ENCODE peak calls at places on chromosomes 7 and 10, in four cellular contexts. K is PC-3, G is spleen, Q is heart left ventricle. C is an unnamed sample.

GRCh38 chr10:46541017-46541661 is 15.3 kb downstream of the GPRIN2 start:
- DNase-seq in K (no peak), G (peak), Q (peak), C (no peak)

GRCh38 chr10:127612-128432 is 7.4 kb upstream of the ZMYND11 start:
- DNase-seq in K (no peak), G (no peak), Q (no peak), C (no peak)

GRCh38 chr10:69842932-69843331 is 41.2 kb downstream of the COL13A1 start:
- DNase-seq in K (no peak), G (no peak), Q (no peak), C (no peak)

GRCh38 chr10:24272374-24272773 is 63.4 kb downstream of the KIAA1217 start:
- DNase-seq in K (no peak), G (no peak), Q (no peak), C (no peak)

GRCh38 chr10:71816931-71817631 is 34.0 kb downstream of the PSAP start:
- DNase-seq in K (no peak), G (peak), Q (peak), C (no peak)

GRCh38 chr7:153061913-153062528 is 302.5 kb downstream of the ACTR3B start:
- DNase-seq in K (peak), G (no peak), Q (no peak), C (no peak)

GRCh38 chr7:155840909-155841308 is 28.6 kb upstream of the SHH start:
- DNase-seq in K (no peak), G (peak), Q (no peak), C (no peak)

GRCh38 chr10:104314591-104315485 is 23.4 kb downstream of the ITPRIP start:
- DNase-seq in K (no peak), G (peak), Q (no peak), C (no peak)

GRCh38 chr7:71735961-71736556 is 604.1 kb downstream of the GALNT17 start:
- DNase-seq in K (peak), G (no peak), Q (peak), C (peak)

GRCh38 chr7:18225067-18225466 is 197.4 kb upstream of the PRPS1L1 start:
- DNase-seq in K (no peak), G (no peak), Q (no peak), C (no peak)

GRCh38 chr10:60905580-60905979 is 38.4 kb downstream of the RHOBTB1 start:
- DNase-seq in K (no peak), G (no peak), Q (peak), C (no peak)

GRCh38 chr10:77723376-77723775 is 85.8 kb upstream of the KCNMA1 start:
- DNase-seq in K (no peak), G (no peak), Q (no peak), C (no peak)
- H3K27ac ChIP-seq in K (no peak), G (no peak), Q (no peak), C (no peak)

DNA sequence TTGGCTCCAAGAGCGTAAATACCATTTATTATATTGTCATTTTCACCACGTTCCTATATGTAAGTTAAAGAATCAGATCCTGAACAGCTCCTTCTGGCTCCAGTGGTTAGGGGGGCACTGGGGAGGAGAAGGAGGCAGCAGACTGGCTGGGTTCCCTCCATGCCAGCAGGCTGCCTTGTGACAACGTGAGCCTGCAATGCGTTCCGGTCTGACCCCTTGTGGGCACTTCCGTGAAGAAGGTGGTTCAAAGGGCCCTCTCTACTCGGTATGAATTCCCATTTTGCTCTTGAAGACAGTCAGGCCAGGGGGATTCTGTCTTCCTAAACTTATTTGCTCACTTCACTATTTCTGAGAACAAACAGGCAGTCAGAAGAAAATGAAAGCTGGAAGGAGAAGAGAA is 253.4 kb downstream of the BMPER start:
- DNase-seq in K (no peak), G (no peak), Q (no peak), C (no peak)
- TF ChIP-seq CTCF in K (peak), G (no peak), Q (no peak), C (no peak)

DNA sequence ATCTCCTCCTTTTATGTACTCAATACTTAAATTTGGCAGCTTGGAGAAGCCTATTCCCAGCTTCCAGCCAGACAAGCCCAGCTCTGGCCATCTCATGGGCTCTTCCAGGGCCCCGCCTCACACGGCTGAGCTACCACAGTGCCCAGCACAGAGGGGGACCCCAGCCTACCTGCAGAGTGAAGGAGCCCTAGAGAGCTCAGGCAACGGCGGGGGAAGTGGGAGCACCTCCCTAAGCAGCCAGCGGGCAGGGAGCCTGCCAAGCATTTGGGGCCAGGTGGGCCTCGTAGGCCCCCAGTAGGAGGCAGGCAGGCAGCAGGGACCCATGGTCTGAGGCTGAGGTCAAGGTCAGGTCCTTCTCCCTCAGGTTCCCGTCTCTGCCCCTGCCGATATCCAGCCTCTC is 29.1 kb upstream of the SMARCD3 start:
- DNase-seq in K (no peak), G (no peak), Q (no peak), C (no peak)
- H3K27ac ChIP-seq in K (no peak), G (no peak), Q (no peak), C (no peak)

GRCh38 chr10:51063166-51063565 is 11.1 kb upstream of the PRKG1 start:
- DNase-seq in K (no peak), G (no peak), Q (no peak), C (no peak)

GRCh38 chr10:51057925-51058324 is 16.4 kb upstream of the PRKG1 start:
- DNase-seq in K (no peak), G (no peak), Q (no peak), C (no peak)

DNA sequence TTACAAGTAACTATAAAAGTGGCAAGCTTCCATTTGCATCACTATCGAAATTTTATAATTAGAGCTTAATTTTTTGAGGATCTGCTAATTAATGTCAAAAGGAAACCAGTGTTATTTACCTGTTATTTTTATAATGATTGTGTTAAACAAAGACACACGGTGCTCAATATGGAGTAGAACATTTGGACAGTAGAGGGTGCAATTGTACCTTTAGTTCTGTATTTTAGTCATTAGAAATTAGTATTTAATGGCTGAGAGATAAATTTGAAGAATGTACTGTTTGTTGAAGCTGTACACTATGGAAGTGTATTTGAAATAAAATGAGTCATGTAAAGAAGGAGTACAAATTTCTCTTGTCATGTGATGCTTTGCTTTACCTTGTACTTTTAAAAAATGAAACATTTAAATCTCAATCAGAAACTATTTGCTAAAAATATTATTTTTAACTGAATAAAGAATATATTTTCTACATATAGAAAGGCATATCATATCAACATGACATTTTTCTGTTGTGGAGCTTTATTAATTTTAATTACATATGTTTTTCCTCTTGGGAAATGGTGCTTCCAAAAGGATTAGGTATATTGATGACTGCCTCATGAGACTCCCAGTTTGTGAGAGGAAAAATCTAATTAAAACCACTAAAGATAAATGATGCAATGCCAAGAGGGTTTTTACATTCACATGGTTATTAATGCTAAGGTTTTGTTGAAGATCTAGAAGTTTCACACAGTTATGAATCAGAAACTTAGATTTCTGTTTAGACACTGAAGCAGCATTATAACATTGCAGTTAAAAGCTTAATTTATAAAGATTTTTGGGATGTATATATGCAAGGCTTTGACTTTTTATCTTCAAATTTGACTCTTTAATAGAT is 10.4 kb upstream of the PRKG1 start:
- DNase-seq in K (peak), G (no peak), Q (no peak), C (no peak)
- TF ChIP-seq CTCF in K (peak), G (peak), Q (peak), C (peak)

DNA sequence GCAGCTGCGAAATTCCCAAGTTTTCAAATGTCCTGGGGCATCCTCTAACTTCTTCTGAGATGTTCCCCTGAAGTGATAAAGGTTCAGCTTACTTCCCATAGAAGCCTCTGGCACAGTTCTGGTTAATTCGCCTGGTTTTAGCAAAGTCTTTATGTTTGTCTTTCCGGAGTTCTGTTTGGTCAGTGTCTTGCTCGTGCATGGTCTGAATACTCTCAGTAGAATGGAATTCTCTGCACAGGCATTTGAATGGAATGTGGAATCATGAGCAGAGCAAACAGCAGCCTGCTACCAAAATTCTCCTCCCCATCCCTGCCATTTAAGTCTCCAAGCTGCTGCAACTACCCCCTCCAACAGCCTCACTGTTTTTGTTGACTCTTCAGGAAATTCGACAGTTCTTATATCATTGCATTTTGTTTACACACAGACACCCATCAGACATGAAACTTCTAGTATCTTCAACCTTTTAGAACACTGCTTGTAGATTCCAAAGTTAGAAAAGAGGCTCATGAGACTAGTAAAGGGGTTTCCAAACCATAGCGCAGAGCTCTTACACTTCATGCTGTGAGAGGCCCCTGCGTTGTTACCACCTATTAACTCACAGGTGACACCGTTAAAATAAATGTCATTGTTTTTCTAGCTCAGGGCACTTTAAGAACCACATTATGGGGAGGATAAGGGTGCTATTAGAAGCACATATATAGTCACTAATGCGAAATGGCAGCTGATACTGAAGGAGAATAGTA is 129.7 kb downstream of the PLCE1 start:
- DNase-seq in K (peak), G (no peak), Q (no peak), C (peak)
- H3K27ac ChIP-seq in K (peak), G (no peak), Q (no peak), C (no peak)

DNA sequence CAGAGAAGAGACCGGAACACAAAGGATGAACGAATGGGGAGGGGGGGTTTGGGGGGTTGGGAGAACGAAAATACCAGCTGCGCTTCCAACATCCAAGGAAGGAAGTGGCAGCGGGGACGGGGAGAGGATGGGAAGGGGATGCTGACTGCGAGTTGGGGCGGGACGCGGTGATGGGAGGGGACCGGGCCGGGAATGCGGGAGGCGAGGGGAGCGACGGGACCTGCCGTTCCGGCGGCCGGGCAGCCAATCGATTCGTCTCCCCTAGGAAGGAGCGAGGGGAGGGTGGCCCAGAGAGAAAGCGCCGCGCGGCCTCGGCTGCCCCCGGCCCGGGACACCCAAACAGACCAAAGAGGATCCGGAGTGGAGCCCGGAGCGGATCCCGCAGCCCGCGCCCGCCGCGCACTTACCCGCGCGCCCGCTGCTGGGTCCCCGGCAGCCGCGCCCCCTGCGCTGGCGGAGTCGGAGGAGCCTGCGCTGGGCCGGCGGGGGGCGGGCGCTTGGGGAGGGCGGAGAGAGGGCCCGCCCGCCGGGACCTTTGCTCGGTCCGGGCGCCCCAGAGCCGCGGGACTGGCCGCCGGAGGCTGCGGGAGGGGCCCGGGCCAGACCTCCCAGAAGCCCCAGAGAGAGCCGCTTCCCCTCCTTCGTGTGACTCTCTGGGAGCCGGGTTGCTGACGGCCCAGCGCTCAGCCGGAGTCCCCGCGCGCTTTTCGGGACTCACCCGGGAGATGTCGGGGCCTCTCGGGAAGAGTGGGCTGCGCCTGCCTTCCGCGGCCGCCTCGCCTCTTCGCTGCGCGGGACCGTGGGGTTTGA is at the start of gene GSDME:
- DNase-seq in K (peak), G (peak), Q (peak), C (peak)
- TF ChIP-seq CTCF in K (no peak), G (no peak), Q (no peak), C (peak)

DNA sequence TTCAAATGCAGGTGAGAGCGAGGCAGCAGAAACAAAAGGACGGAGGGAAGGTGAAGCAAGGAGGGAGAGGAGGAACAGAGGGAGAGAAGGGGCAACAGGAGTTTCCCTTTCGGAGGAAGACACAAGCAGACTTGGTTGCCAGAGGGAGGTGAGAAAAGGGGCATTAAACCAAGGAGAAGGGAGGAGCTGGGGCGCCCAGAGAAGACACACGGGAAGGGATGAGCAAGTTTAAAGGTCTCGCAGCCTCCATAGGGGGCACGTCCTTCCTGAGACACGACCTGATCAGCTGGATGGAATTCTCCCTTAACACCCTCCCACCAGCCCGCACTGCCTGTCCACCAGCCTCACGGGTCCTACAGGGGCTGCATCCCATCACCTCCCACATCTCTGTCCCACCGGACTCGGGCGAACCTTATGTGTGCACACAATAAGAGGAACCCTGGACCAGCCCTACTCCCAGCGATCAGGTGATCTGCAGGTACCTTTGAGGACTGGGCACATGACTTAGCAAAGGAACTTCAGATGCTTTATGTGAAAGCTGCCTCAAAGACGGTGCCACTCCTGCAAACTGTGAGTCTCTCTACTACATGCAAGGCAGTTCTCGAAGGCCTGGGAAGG is 251.2 kb downstream of the TNS3 start:
- DNase-seq in K (no peak), G (no peak), Q (no peak), C (no peak)
- H3K27ac ChIP-seq in K (no peak), G (no peak), Q (peak), C (no peak)

GRCh38 chr7:76282344-76283253 is 19.9 kb upstream of the HSPB1 start:
- DNase-seq in K (no peak), G (no peak), Q (peak), C (no peak)

GRCh38 chr7:76283254-76284159 is 19.0 kb upstream of the HSPB1 start:
- DNase-seq in K (no peak), G (no peak), Q (no peak), C (no peak)

GRCh38 chr7:76285604-76286374 is 16.7 kb upstream of the HSPB1 start:
- DNase-seq in K (no peak), G (no peak), Q (no peak), C (no peak)

GRCh38 chr7:76291346-76292205 is 10.9 kb upstream of the HSPB1 start:
- DNase-seq in K (peak), G (peak), Q (peak), C (peak)

DNA sequence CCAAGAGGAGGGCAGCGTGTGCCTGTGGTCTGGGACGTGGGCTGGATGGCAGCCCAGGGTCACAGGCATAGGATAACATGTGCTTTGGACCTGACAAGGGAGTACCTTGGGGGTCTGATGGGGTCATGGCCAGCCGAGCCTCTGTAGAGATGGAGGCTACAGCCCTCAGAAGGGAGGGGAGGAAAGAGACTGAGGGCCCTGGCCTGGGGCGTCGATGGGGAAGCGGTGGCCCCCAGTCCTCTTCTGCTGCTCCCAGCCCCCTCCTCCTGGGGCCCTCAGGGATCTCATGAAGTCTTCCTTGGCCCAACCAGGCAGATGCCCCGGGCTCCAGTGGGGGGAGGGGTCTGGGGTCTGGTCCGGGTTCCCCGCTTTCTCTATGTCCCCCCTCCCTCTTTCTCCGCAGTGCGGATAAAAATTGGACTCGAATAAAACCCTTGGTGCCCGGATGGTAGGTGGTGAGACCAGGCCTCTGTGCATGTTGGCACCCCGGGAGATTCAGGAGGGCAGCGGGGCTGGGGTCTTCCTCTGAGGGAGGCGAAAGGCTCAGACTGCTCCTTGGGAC is 15.6 kb upstream of the HSPB1 start:
- DNase-seq in K (no peak), G (no peak), Q (no peak), C (no peak)
- TF ChIP-seq CTCF in K (no peak), G (no peak), Q (no peak), C (no peak)

GRCh38 chr7:13827716-13828115 is 161.8 kb downstream of the ETV1 start:
- DNase-seq in K (peak), G (no peak), Q (no peak), C (no peak)

GRCh38 chr7:13829914-13830603 is 159.4 kb downstream of the ETV1 start:
- DNase-seq in K (peak), G (no peak), Q (peak), C (peak)

GRCh38 chr7:13829231-13829630 is 160.2 kb downstream of the ETV1 start:
- DNase-seq in K (peak), G (no peak), Q (no peak), C (no peak)

GRCh38 chr7:13832346-13832745 is 157.1 kb downstream of the ETV1 start:
- DNase-seq in K (peak), G (no peak), Q (no peak), C (no peak)

GRCh38 chr7:13830604-13830915 is 158.9 kb downstream of the ETV1 start:
- DNase-seq in K (no peak), G (no peak), Q (no peak), C (no peak)
- H3K27ac ChIP-seq in K (peak), G (no peak), Q (no peak), C (no peak)

C was measured in foreskin keratinocyte.